ENCODE peak calls at places on chromosomes 2 and 18, in six cellular contexts. K is lower leg skin, P is mammary epithelial cell, E is GM12865, U is brain microvascular endothelial cell, C is cardiac fibroblast. F is an unnamed sample.

GRCh38 chr2:142533083-142533482 is 344.4 kb upstream of the KYNU start:
- DNase-seq in K (no peak), P (no peak), E (no peak), U (no peak), C (no peak), F (no peak)

GRCh38 chr2:182666674-182667320 is 49.3 kb upstream of the DNAJC10 start:
- DNase-seq in K (no peak), P (peak; percentile 28), E (peak; percentile 51), U (peak; percentile 37), C (peak; percentile 50), F (no peak)

GRCh38 chr2:18518116-18519111 is 42.0 kb downstream of the RDH14 start:
- DNase-seq in K (no peak), P (no peak), E (no peak), U (peak; percentile 55), C (peak; percentile 63), F (no peak)

GRCh38 chr2:54454548-54454921 is 1.6 kb upstream of the SPTBN1 start:
- DNase-seq in K (no peak), P (no peak), E (no peak), U (no peak), C (no peak), F (no peak)

GRCh38 chr2:7031424-7032245 is 114.4 kb downstream of the RNF144A start:
- DNase-seq in K (peak; percentile 61), P (peak; percentile 68), E (no peak), U (peak; percentile 24), C (peak; percentile 48), F (no peak)

GRCh38 chr2:48189552-48190228 is 283.4 kb upstream of the FBXO11 start:
- DNase-seq in K (peak; percentile 54), P (no peak), E (no peak), U (no peak), C (no peak), F (no peak)

GRCh38 chr2:6080837-6081541 is 388.8 kb downstream of the SOX11 start:
- DNase-seq in K (no peak), P (no peak), E (no peak), U (no peak), C (no peak), F (no peak)

GRCh38 chr2:232400244-232401015 is 6.2 kb upstream of the ALPG start:
- DNase-seq in K (no peak), P (no peak), E (no peak), U (no peak), C (no peak), F (no peak)

GRCh38 chr2:219252084-219252483 is 959 bp upstream of the TUBA4B start:
- DNase-seq in K (no peak), P (peak; percentile 51), E (peak; percentile 18), U (no peak), C (no peak), F (no peak)

GRCh38 chr2:211652366-211652765 is 886.2 kb downstream of the ERBB4 start:
- DNase-seq in K (no peak), P (no peak), E (no peak), U (no peak), C (no peak), F (no peak)

GRCh38 chr18:13482641-13482945 is 243.8 kb downstream of the FAM210A start:
- DNase-seq in K (no peak), P (no peak), E (no peak), U (no peak), C (no peak), F (no peak)

GRCh38 chr18:46336278-46337205 is 232.4 kb downstream of the HAUS1 start:
- DNase-seq in K (no peak), P (no peak), E (no peak), U (no peak), C (peak; percentile 14), F (no peak)

GRCh38 chr2:61282104-61282590 is 120.2 kb downstream of the C2orf74 start:
- DNase-seq in K (no peak), P (no peak), E (no peak), U (no peak), C (no peak), F (no peak)

GRCh38 chr18:75041586-75041985 is 167.4 kb downstream of the PTGR3 start:
- DNase-seq in K (no peak), P (peak; percentile 2), E (peak; percentile 16), U (peak; percentile 17), C (peak; percentile 53), F (no peak)

GRCh38 chr2:26457695-26458364 is 20.1 kb downstream of the OTOF start:
- DNase-seq in K (no peak), P (no peak), E (no peak), U (no peak), C (no peak), F (no peak)

GRCh38 chr2:3656762-3657691 is 973 bp upstream of the ALLC start:
- DNase-seq in K (no peak), P (no peak), E (peak; percentile 63), U (no peak), C (no peak), F (no peak)

GRCh38 chr2:132837764-132838163 is 167.8 kb upstream of the LYPD1 start:
- DNase-seq in K (no peak), P (no peak), E (no peak), U (no peak), C (no peak), F (no peak)

GRCh38 chr2:150784389-150784788 is 296.9 kb upstream of the RND3 start:
- DNase-seq in K (no peak), P (no peak), E (no peak), U (no peak), C (no peak), F (no peak)
- H3K4me3 ChIP-seq in K (no peak overlapping the region), P (no peak overlapping the region), E (no peak overlapping the region), U (no peak overlapping the region), C (no peak overlapping the region), F (no peak overlapping the region)

GRCh38 chr18:63320690-63321265 is 1.2 kb upstream of the BCL2 start:
- DNase-seq in K (no peak), P (peak; percentile 17), E (peak; percentile 73), U (no peak), C (peak; percentile 63), F (no peak)

GRCh38 chr18:63321291-63321690 is 1.7 kb upstream of the BCL2 start:
- DNase-seq in K (no peak), P (no peak), E (no peak), U (no peak), C (no peak), F (no peak)

GRCh38 chr18:63318882-63319382 is 637 bp downstream of the BCL2 start:
- DNase-seq in K (no peak), P (no peak), E (no peak), U (no peak), C (no peak), F (no peak)

GRCh38 chr18:63319383-63320040 is at the start of gene BCL2:
- DNase-seq in K (no peak), P (peak; percentile 32), E (no peak), U (peak; percentile 7), C (peak; percentile 42), F (no peak)

GRCh38 chr18:63320041-63320689 is 596 bp upstream of the BCL2 start:
- DNase-seq in K (peak; percentile 89), P (peak; percentile 72), E (peak; percentile 93), U (peak; percentile 63), C (peak; percentile 90), F (no peak)
- TF ChIP-seq CTCF in K (no peak), P (no peak), E (peak; percentile 18), U (no peak), C (no peak), F (no peak)

GRCh38 chr2:66445781-66446177 is 10.9 kb downstream of the MEIS1 start:
- DNase-seq in K (no peak), P (no peak), E (no peak), U (no peak), C (no peak), F (no peak)

GRCh38 chr2:66447676-66448075 is 12.8 kb downstream of the MEIS1 start:
- DNase-seq in K (no peak), P (no peak), E (no peak), U (no peak), C (no peak), F (no peak)

GRCh38 chr2:66446178-66446860 is 11.4 kb downstream of the MEIS1 start:
- DNase-seq in K (no peak), P (no peak), E (no peak), U (no peak), C (peak; percentile 33), F (no peak)

GRCh38 chr2:66448592-66448991 is 13.7 kb downstream of the MEIS1 start:
- DNase-seq in K (no peak), P (no peak), E (no peak), U (no peak), C (no peak), F (no peak)

DNA sequence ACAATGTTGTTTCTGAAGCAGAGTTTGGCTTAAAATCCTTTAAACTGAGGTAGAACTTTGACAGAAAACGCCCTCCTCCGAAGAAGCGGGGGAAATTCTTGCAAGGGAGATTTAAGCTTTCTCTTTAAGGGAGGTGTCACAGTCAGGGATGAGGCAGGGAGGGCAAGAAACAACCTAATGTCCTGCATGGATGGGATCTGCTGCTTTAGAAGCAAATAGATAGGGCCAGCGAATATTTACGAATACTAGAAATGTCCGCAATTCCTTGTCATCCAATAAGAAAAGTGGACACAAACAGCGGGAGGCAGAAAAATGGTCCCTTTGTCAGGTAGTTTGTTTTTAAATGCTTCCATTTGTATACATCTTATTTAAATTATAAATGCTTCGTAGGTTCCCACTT is 12.0 kb downstream of the MEIS1 start:
- DNase-seq in K (no peak), P (no peak), E (no peak), U (no peak), C (no peak), F (no peak)
- H3K4me3 ChIP-seq in K (no peak overlapping the region), P (no peak overlapping the region), E (no peak overlapping the region), U (no peak overlapping the region), C (no peak overlapping the region), F (peak overlapping the region; percentile 53)

GRCh38 chr2:75604479-75604878 is 42.1 kb upstream of the MRPL19 start:
- DNase-seq in K (no peak), P (no peak), E (peak; percentile 14), U (no peak), C (no peak), F (no peak)

GRCh38 chr2:75606851-75607798 is 39.5 kb upstream of the MRPL19 start:
- DNase-seq in K (no peak), P (peak; percentile 97), E (no peak), U (peak; percentile 83), C (peak; percentile 22), F (peak; percentile 72)

GRCh38 chr2:75607988-75608683 is 38.4 kb upstream of the MRPL19 start:
- DNase-seq in K (no peak), P (no peak), E (no peak), U (no peak), C (no peak), F (no peak)

GRCh38 chr2:75603477-75603876 is 42.7 kb upstream of the EVA1A start:
- DNase-seq in K (no peak), P (no peak), E (no peak), U (no peak), C (no peak), F (no peak)

DNA sequence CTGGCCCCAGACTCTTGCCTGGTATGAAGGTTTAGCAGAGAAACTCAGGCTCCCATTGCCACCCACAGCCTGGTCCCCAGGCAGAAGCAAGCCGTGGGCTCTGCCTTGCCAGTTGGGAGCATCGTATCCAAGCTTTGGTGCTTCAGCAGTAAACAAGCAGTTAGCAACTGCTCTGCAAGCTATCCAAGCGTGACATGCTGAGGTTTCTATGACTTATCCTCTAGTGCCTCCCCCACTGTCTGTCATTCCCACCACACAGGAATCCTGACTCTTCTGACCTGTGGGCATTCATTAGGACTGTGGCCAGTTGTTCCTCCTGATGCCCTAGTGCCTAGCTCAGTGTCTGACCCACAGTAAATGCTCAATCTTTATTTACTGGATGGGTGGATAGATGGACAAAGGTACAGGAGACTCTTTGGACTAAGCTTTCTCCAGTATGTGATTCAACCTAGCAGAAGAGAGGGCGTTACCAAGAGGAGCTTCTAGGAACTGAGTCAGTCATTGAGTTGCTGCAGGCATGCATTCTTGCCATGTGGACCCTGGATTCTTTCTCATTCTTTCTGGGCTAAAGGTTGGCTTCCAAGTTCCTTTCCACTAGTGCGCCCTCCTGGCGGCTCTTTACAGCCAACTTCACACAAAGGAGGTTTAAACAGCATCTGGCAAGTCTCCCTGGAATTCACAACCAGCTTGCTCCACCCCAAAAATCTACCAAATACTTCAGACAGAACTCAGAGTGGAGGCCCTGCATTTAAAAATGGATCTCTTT is 40.6 kb upstream of the MRPL19 start:
- DNase-seq in K (no peak), P (peak; percentile 95), E (peak; percentile 16), U (peak; percentile 94), C (peak; percentile 96), F (peak; percentile 93)
- TF ChIP-seq CTCF in K (no peak), P (peak; percentile 17), E (no peak), U (peak; percentile 69), C (peak; percentile 32), F (peak; percentile 63)

F was measured in AG04449.